ENCODE peak calls at places on chromosomes 6 and 20, in seven cellular contexts. One of them, this sample, is unnamed.
A peak's percentile ranks its signal among the peaks of the same experiment; 100 is the strongest.

GRCh38 chr6:128515550-128516513 is 4.6 kb downstream of the PTPRK start:
- DNase-seq in CD4-positive, alpha-beta T cell: no peak
- DNase-seq in lung: no peak
- DNase-seq in CD4-positive, CD25-positive, alpha-beta regulatory T cell: no peak
- DNase-seq in CD8-positive, alpha-beta T cell: no peak
- DNase-seq in cardiac muscle cell: no peak
- DNase-seq in lower lobe of right lung: no peak
- DNase-seq in this sample: no peak

GRCh38 chr6:18263561-18264337 is 581 bp downstream of the DEK start:
- DNase-seq in CD4-positive, alpha-beta T cell: peak; percentile 12
- DNase-seq in lung: peak; percentile 58
- DNase-seq in CD4-positive, CD25-positive, alpha-beta regulatory T cell: peak; percentile 44
- DNase-seq in CD8-positive, alpha-beta T cell: no peak
- DNase-seq in cardiac muscle cell: peak; percentile 76
- DNase-seq in lower lobe of right lung: peak; percentile 74
- DNase-seq in this sample: peak; percentile 56

GRCh38 chr6:115544765-115545409 is 515.8 kb downstream of the FRK start:
- DNase-seq in CD4-positive, alpha-beta T cell: no peak
- DNase-seq in lung: no peak
- DNase-seq in CD4-positive, CD25-positive, alpha-beta regulatory T cell: no peak
- DNase-seq in CD8-positive, alpha-beta T cell: no peak
- DNase-seq in cardiac muscle cell: no peak
- DNase-seq in lower lobe of right lung: no peak
- DNase-seq in this sample: no peak

GRCh38 chr6:160678230-160678629 is 14.2 kb upstream of the LPA start:
- DNase-seq in CD4-positive, alpha-beta T cell: no peak
- DNase-seq in lung: no peak
- DNase-seq in CD4-positive, CD25-positive, alpha-beta regulatory T cell: no peak
- DNase-seq in CD8-positive, alpha-beta T cell: no peak
- DNase-seq in cardiac muscle cell: no peak
- DNase-seq in lower lobe of right lung: no peak
- DNase-seq in this sample: no peak

GRCh38 chr6:156021746-156022396 is 566.2 kb upstream of the NOX3 start:
- DNase-seq in CD4-positive, alpha-beta T cell: no peak
- DNase-seq in lung: no peak
- DNase-seq in CD4-positive, CD25-positive, alpha-beta regulatory T cell: no peak
- DNase-seq in CD8-positive, alpha-beta T cell: no peak
- DNase-seq in cardiac muscle cell: no peak
- DNase-seq in lower lobe of right lung: no peak
- DNase-seq in this sample: no peak

GRCh38 chr20:8255945-8256632 is 124.0 kb downstream of the PLCB1 start:
- DNase-seq in CD4-positive, alpha-beta T cell: no peak
- DNase-seq in lung: peak; percentile 43
- DNase-seq in CD4-positive, CD25-positive, alpha-beta regulatory T cell: no peak
- DNase-seq in CD8-positive, alpha-beta T cell: no peak
- DNase-seq in cardiac muscle cell: no peak
- DNase-seq in lower lobe of right lung: peak; percentile 44
- DNase-seq in this sample: no peak

GRCh38 chr6:130150906-130151305 is 71.8 kb downstream of the SAMD3 start:
- DNase-seq in CD4-positive, alpha-beta T cell: no peak
- DNase-seq in lung: no peak
- DNase-seq in CD4-positive, CD25-positive, alpha-beta regulatory T cell: no peak
- DNase-seq in CD8-positive, alpha-beta T cell: no peak
- DNase-seq in cardiac muscle cell: no peak
- DNase-seq in lower lobe of right lung: no peak
- DNase-seq in this sample: no peak

GRCh38 chr20:14775778-14776177 is 438.4 kb upstream of the FLRT3 start:
- DNase-seq in CD4-positive, alpha-beta T cell: no peak
- DNase-seq in lung: no peak
- DNase-seq in CD4-positive, CD25-positive, alpha-beta regulatory T cell: no peak
- DNase-seq in CD8-positive, alpha-beta T cell: no peak
- DNase-seq in cardiac muscle cell: no peak
- DNase-seq in lower lobe of right lung: no peak
- DNase-seq in this sample: no peak

GRCh38 chr6:45959534-45960195 is 56.0 kb downstream of the CLIC5 start:
- DNase-seq in CD4-positive, alpha-beta T cell: no peak
- DNase-seq in lung: no peak
- DNase-seq in CD4-positive, CD25-positive, alpha-beta regulatory T cell: no peak
- DNase-seq in CD8-positive, alpha-beta T cell: no peak
- DNase-seq in cardiac muscle cell: peak; percentile 85
- DNase-seq in lower lobe of right lung: no peak
- DNase-seq in this sample: no peak

GRCh38 chr6:44061375-44062104 is 65.7 kb downstream of the MRPL14 start:
- DNase-seq in CD4-positive, alpha-beta T cell: no peak
- DNase-seq in lung: no peak
- DNase-seq in CD4-positive, CD25-positive, alpha-beta regulatory T cell: no peak
- DNase-seq in CD8-positive, alpha-beta T cell: no peak
- DNase-seq in cardiac muscle cell: no peak
- DNase-seq in lower lobe of right lung: no peak
- DNase-seq in this sample: no peak

GRCh38 chr6:150346346-150346745 is 22.5 kb upstream of the IYD start:
- DNase-seq in CD4-positive, alpha-beta T cell: no peak
- DNase-seq in lung: no peak
- DNase-seq in CD4-positive, CD25-positive, alpha-beta regulatory T cell: no peak
- DNase-seq in CD8-positive, alpha-beta T cell: no peak
- DNase-seq in cardiac muscle cell: no peak
- DNase-seq in lower lobe of right lung: no peak
- DNase-seq in this sample: no peak

DNA sequence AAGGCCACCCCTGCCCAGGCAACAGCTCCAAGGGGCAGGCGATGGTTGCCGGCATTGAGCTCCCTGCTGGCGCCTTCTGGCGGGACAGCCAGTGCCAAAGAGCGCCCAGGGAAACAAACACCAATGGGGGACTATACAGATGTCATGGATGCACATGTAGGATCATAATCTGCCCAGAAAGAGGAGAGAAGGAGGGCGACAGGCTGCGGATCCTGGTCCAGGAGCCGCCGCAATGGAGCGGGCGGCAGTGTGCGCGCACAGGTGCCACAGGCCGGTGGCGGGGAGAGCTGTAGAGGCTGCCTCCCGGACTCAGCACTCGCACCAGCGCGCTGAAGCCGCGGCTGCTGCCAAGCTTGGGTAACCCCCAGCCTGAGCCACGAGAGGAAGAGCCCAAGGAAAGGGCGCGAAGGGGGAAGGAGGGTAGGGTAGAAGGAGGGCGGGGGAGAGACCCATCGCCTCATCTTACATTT is 418 bp upstream of the FUT9 start:
- DNase-seq in CD4-positive, alpha-beta T cell: no peak
- DNase-seq in lung: no peak
- DNase-seq in CD4-positive, CD25-positive, alpha-beta regulatory T cell: no peak
- DNase-seq in CD8-positive, alpha-beta T cell: no peak
- DNase-seq in cardiac muscle cell: peak; percentile 46
- DNase-seq in lower lobe of right lung: no peak
- DNase-seq in this sample: peak; percentile 83
- H3K27ac ChIP-seq in CD4-positive, alpha-beta T cell: no peak overlapping the region
- H3K27ac ChIP-seq in lung: no peak overlapping the region
- H3K27ac ChIP-seq in CD4-positive, CD25-positive, alpha-beta regulatory T cell: no peak overlapping the region
- H3K27ac ChIP-seq in CD8-positive, alpha-beta T cell: no peak overlapping the region
- H3K27ac ChIP-seq in cardiac muscle cell: no peak overlapping the region
- H3K27ac ChIP-seq in lower lobe of right lung: no peak overlapping the region
- H3K27ac ChIP-seq in this sample: peak overlapping the region; percentile 93

GRCh38 chr6:138944412-138944811 is 43.6 kb downstream of the REPS1 start:
- DNase-seq in CD4-positive, alpha-beta T cell: no peak
- DNase-seq in lung: no peak
- DNase-seq in CD4-positive, CD25-positive, alpha-beta regulatory T cell: peak; percentile 11
- DNase-seq in CD8-positive, alpha-beta T cell: peak; percentile 41
- DNase-seq in cardiac muscle cell: no peak
- DNase-seq in lower lobe of right lung: no peak
- DNase-seq in this sample: no peak
- H3K27ac ChIP-seq in CD4-positive, alpha-beta T cell: no peak overlapping the region
- H3K27ac ChIP-seq in lung: no peak overlapping the region
- H3K27ac ChIP-seq in CD4-positive, CD25-positive, alpha-beta regulatory T cell: no peak overlapping the region
- H3K27ac ChIP-seq in CD8-positive, alpha-beta T cell: no peak overlapping the region
- H3K27ac ChIP-seq in cardiac muscle cell: no peak overlapping the region
- H3K27ac ChIP-seq in lower lobe of right lung: no peak overlapping the region
- H3K27ac ChIP-seq in this sample: no peak overlapping the region

DNA sequence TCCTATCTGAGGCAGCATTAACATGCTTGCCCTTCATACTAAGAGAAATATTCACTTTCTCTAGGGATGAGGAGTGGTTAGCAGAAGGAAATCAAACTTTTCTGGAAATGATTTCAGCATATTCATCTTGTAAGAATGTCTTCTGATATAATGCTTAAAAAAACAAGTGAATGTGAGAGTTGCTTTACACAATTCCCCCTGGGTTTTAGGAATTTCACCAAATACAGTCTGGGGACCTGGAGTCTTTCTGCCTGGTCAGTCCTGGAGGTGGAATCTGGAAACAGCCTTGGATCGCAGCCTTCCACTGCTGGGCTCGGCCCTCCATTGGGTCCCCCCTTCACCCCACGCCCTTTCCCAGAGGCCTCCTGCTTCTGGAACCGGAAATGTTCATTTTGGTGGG is 100.4 kb downstream of the DACT2 start:
- DNase-seq in CD4-positive, alpha-beta T cell: no peak
- DNase-seq in lung: no peak
- DNase-seq in CD4-positive, CD25-positive, alpha-beta regulatory T cell: no peak
- DNase-seq in CD8-positive, alpha-beta T cell: no peak
- DNase-seq in cardiac muscle cell: no peak
- DNase-seq in lower lobe of right lung: no peak
- DNase-seq in this sample: no peak
- H3K27ac ChIP-seq in CD4-positive, alpha-beta T cell: no peak overlapping the region
- H3K27ac ChIP-seq in lung: no peak overlapping the region
- H3K27ac ChIP-seq in CD4-positive, CD25-positive, alpha-beta regulatory T cell: no peak overlapping the region
- H3K27ac ChIP-seq in CD8-positive, alpha-beta T cell: no peak overlapping the region
- H3K27ac ChIP-seq in cardiac muscle cell: no peak overlapping the region
- H3K27ac ChIP-seq in lower lobe of right lung: no peak overlapping the region
- H3K27ac ChIP-seq in this sample: no peak overlapping the region

GRCh38 chr6:11921017-11921438 is 91.1 kb upstream of the HIVEP1 start:
- DNase-seq in CD4-positive, alpha-beta T cell: no peak
- DNase-seq in lung: no peak
- DNase-seq in CD4-positive, CD25-positive, alpha-beta regulatory T cell: no peak
- DNase-seq in CD8-positive, alpha-beta T cell: no peak
- DNase-seq in cardiac muscle cell: peak; percentile 27
- DNase-seq in lower lobe of right lung: no peak
- DNase-seq in this sample: no peak

GRCh38 chr6:11920566-11920965 is 91.5 kb upstream of the HIVEP1 start:
- DNase-seq in CD4-positive, alpha-beta T cell: no peak
- DNase-seq in lung: no peak
- DNase-seq in CD4-positive, CD25-positive, alpha-beta regulatory T cell: no peak
- DNase-seq in CD8-positive, alpha-beta T cell: no peak
- DNase-seq in cardiac muscle cell: no peak
- DNase-seq in lower lobe of right lung: no peak
- DNase-seq in this sample: no peak

GRCh38 chr6:11918021-11918738 is 93.9 kb upstream of the HIVEP1 start:
- DNase-seq in CD4-positive, alpha-beta T cell: no peak
- DNase-seq in lung: no peak
- DNase-seq in CD4-positive, CD25-positive, alpha-beta regulatory T cell: no peak
- DNase-seq in CD8-positive, alpha-beta T cell: no peak
- DNase-seq in cardiac muscle cell: no peak
- DNase-seq in lower lobe of right lung: no peak
- DNase-seq in this sample: no peak

GRCh38 chr6:11919771-11920440 is 92.2 kb upstream of the HIVEP1 start:
- DNase-seq in CD4-positive, alpha-beta T cell: no peak
- DNase-seq in lung: no peak
- DNase-seq in CD4-positive, CD25-positive, alpha-beta regulatory T cell: no peak
- DNase-seq in CD8-positive, alpha-beta T cell: no peak
- DNase-seq in cardiac muscle cell: no peak
- DNase-seq in lower lobe of right lung: no peak
- DNase-seq in this sample: no peak

GRCh38 chr6:11918739-11919605 is 93.1 kb upstream of the HIVEP1 start:
- DNase-seq in CD4-positive, alpha-beta T cell: no peak
- DNase-seq in lung: no peak
- DNase-seq in CD4-positive, CD25-positive, alpha-beta regulatory T cell: no peak
- DNase-seq in CD8-positive, alpha-beta T cell: no peak
- DNase-seq in cardiac muscle cell: no peak
- DNase-seq in lower lobe of right lung: no peak
- DNase-seq in this sample: no peak
- H3K27ac ChIP-seq in CD4-positive, alpha-beta T cell: no peak overlapping the region
- H3K27ac ChIP-seq in lung: no peak overlapping the region
- H3K27ac ChIP-seq in CD4-positive, CD25-positive, alpha-beta regulatory T cell: no peak overlapping the region
- H3K27ac ChIP-seq in CD8-positive, alpha-beta T cell: no peak overlapping the region
- H3K27ac ChIP-seq in cardiac muscle cell: no peak overlapping the region
- H3K27ac ChIP-seq in lower lobe of right lung: no peak overlapping the region
- H3K27ac ChIP-seq in this sample: no peak overlapping the region

GRCh38 chr6:133778414-133778813 is 110.5 kb upstream of the TCF21 start:
- DNase-seq in CD4-positive, alpha-beta T cell: no peak
- DNase-seq in lung: no peak
- DNase-seq in CD4-positive, CD25-positive, alpha-beta regulatory T cell: no peak
- DNase-seq in CD8-positive, alpha-beta T cell: no peak
- DNase-seq in cardiac muscle cell: no peak
- DNase-seq in lower lobe of right lung: no peak
- DNase-seq in this sample: no peak
- H3K27ac ChIP-seq in CD4-positive, alpha-beta T cell: no peak overlapping the region
- H3K27ac ChIP-seq in lung: no peak overlapping the region
- H3K27ac ChIP-seq in CD4-positive, CD25-positive, alpha-beta regulatory T cell: no peak overlapping the region
- H3K27ac ChIP-seq in CD8-positive, alpha-beta T cell: no peak overlapping the region
- H3K27ac ChIP-seq in cardiac muscle cell: no peak overlapping the region
- H3K27ac ChIP-seq in lower lobe of right lung: no peak overlapping the region
- H3K27ac ChIP-seq in this sample: no peak overlapping the region